ENCODE peak calls at places on chromosomes 6 and 20, in four cellular contexts. One of them, this sample, is unnamed.

GRCh38 chr6:106811088-106811686 is 163.3 kb downstream of the CD24 start:
- DNase-seq in A549: no peak
- DNase-seq in endothelial cell of umbilical vein: no peak
- DNase-seq in HepG2: no peak
- DNase-seq in this sample: no peak

GRCh38 chr20:13610205-13610604 is 28.5 kb downstream of the TASP1 start:
- DNase-seq in endothelial cell of umbilical vein: no peak
- DNase-seq in HepG2: peak; percentile 41
- DNase-seq in A549: peak; percentile 38
- DNase-seq in this sample: peak; percentile 57

GRCh38 chr6:39830444-39830843 is 38.3 kb downstream of the DAAM2 start:
- DNase-seq in A549: no peak
- DNase-seq in endothelial cell of umbilical vein: no peak
- DNase-seq in HepG2: no peak
- DNase-seq in this sample: no peak

GRCh38 chr6:89611666-89612065 is 26.9 kb downstream of the LYRM2 start:
- DNase-seq in HepG2: no peak
- DNase-seq in A549: no peak
- DNase-seq in endothelial cell of umbilical vein: no peak
- DNase-seq in this sample: no peak

GRCh38 chr6:132400641-132401119 is 595 bp downstream of the MOXD1 start:
- DNase-seq in endothelial cell of umbilical vein: no peak
- DNase-seq in A549: no peak
- DNase-seq in HepG2: no peak
- DNase-seq in this sample: no peak

GRCh38 chr6:111784423-111784822 is 88.8 kb downstream of the FYN start:
- DNase-seq in HepG2: no peak
- DNase-seq in endothelial cell of umbilical vein: peak; percentile 88
- DNase-seq in A549: no peak
- DNase-seq in this sample: peak; percentile 60

GRCh38 chr6:89675949-89676753 is 37.6 kb upstream of the LYRM2 start:
- DNase-seq in endothelial cell of umbilical vein: no peak
- DNase-seq in A549: no peak
- DNase-seq in HepG2: no peak
- DNase-seq in this sample: no peak

GRCh38 chr20:35478804-35479472 is 23.5 kb downstream of the CEP250 start:
- DNase-seq in endothelial cell of umbilical vein: no peak
- DNase-seq in A549: peak; percentile 26
- DNase-seq in HepG2: peak; percentile 77
- DNase-seq in this sample: peak; percentile 71

DNA sequence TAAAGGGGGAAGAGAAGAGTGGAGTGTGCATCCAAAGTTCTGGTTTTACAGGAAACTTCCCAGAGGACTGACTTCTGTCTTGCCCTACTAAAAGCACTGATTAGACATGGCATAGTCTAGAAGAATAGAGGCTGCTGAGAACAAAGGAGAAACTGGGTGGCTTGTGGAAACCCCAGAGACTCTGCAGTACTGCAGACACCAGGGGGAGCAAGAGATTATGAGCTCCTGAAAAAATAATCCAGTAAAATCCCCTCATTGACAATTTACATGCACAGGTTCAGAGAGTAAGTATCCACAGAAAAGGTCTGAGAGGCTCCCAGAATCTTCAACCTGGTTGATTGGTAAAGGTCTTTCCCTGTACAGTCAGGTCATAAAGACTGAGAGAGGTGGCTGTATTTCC is 48.7 kb upstream of the CLVS2 start:
- DNase-seq in endothelial cell of umbilical vein: peak; percentile 2
- DNase-seq in HepG2: no peak
- DNase-seq in A549: peak; percentile 1
- DNase-seq in this sample: peak; percentile 5
- TF ChIP-seq CTCF in endothelial cell of umbilical vein: peak; percentile 13
- TF ChIP-seq CTCF in HepG2: peak; percentile 45
- TF ChIP-seq CTCF in A549: no peak
- TF ChIP-seq CTCF in this sample: peak; percentile 27

DNA sequence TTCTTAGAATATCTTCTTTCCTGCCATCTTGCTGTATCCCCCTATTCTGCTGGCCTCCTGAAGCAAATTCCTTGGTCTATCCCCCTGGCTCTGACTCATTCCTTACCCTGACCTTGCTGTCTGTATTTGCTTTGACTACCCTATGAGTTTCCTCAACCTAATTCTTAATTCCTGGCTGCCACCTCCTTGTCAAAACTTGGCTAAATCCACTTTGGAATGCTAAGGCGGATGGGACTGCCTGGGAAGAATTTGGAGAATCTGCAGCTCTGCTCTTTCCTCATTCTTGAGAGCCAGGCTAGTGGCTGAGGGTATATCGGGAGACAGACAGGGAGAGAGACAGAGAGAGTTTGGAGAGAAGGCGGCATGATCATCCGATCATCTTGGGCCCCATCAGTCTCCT is 24.4 kb downstream of the CAP2 start:
- DNase-seq in endothelial cell of umbilical vein: no peak
- DNase-seq in A549: peak; percentile 83
- DNase-seq in HepG2: no peak
- DNase-seq in this sample: no peak
- H3K4me3 ChIP-seq in endothelial cell of umbilical vein: no peak overlapping the region
- H3K4me3 ChIP-seq in A549: peak overlapping the region; percentile 22
- H3K4me3 ChIP-seq in HepG2: no peak overlapping the region
- H3K4me3 ChIP-seq in this sample: no peak overlapping the region

DNA sequence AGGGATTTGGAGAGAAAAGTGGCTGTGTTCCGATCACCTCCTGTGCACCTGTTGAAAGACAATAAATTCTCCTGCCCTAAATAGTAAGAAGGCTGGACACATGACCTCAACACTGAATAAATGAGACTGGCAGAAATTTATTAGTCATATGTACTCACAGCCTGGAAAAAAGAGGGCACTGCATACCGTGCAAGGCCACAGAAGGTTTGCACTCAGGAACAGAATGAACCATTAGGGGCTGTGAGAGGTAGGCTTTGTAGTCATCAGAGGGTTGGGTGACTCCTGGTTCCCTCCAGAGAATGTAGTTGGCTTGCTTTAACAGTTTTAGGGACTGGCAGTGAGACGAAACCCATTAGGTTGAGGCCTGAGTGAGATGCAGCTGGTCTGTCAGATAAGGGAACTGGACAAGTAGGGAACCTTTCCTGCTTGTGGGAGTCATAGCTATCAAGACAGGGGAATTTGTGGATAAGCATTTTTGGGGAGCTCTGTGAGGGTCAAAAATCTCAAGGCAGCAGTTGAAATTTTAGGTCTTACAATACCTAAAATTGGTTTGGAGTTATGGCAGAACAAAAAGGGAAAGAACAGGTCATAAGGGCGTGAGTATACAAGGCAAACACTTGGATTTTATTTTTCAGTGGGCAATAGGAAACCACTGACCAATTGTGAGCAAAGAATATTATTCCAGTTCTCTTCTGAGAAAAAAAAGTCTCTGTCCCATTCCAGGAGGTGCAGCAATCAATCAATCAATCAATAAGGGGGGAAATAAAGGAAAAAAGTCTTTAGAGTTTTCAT is 67.9 kb upstream of the BTN3A2 start:
- DNase-seq in HepG2: no peak
- DNase-seq in A549: no peak
- DNase-seq in endothelial cell of umbilical vein: peak; percentile 33
- DNase-seq in this sample: no peak
- TF ChIP-seq MYC in HepG2: no peak
- TF ChIP-seq MYC in A549: no peak
- TF ChIP-seq MYC in endothelial cell of umbilical vein: no peak
- TF ChIP-seq MYC in this sample: no peak

DNA sequence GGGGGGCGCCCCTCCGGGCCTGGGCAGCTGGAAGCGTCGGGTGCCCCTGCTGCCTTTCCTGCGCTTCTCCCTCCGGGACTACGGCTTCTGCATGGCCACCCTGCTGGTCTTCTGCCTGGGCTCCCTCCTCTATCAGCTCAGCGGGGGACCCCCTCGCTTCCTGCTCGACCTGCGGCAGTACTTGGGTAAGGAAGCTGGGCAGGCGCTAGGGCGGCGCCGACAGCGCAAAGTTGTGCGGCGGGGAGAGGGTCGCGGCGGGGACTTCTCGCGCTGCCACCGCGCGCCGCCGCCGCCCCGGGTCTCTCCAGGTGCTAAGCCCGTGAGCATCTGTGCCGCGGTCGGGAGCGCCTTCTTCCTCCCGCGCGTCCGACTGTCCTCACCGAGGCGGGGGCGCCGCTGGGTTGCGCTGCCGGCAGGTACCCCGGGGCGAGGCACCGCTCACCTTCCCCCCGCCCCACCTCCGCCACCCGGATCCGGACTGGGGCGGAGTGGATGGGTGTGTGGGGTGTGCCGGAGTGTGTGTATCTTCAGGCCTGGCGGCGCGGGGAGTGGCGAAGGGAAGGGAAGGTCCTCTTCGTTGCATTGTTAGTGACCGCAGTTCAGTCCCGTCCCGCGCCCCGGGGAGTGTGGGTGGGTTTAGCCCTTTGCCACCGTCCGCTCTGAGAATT is 797 bp downstream of the UST start:
- DNase-seq in A549: peak; percentile 5
- DNase-seq in HepG2: no peak
- DNase-seq in endothelial cell of umbilical vein: peak; percentile 6
- DNase-seq in this sample: no peak
- TF ChIP-seq CTCF in A549: no peak
- TF ChIP-seq CTCF in HepG2: peak; percentile 3
- TF ChIP-seq CTCF in endothelial cell of umbilical vein: no peak
- TF ChIP-seq CTCF in this sample: no peak

GRCh38 chr20:31661625-31662371 is 24.1 kb downstream of the COX4I2 start:
- DNase-seq in HepG2: peak; percentile 76
- DNase-seq in endothelial cell of umbilical vein: peak; percentile 75
- DNase-seq in A549: peak; percentile 83
- DNase-seq in this sample: peak; percentile 77
- H3K4me3 ChIP-seq in HepG2: peak overlapping the region; percentile 66
- H3K4me3 ChIP-seq in endothelial cell of umbilical vein: no peak overlapping the region
- H3K4me3 ChIP-seq in A549: peak overlapping the region; percentile 32
- H3K4me3 ChIP-seq in this sample: peak overlapping the region; percentile 23

GRCh38 chr6:167420858-167421766 is 96.2 kb downstream of the TTLL2 start:
- DNase-seq in A549: peak; percentile 22
- DNase-seq in HepG2: peak; percentile 84
- DNase-seq in endothelial cell of umbilical vein: no peak
- DNase-seq in this sample: no peak
- TF ChIP-seq MYC in A549: no peak
- TF ChIP-seq MYC in HepG2: peak; percentile 87
- TF ChIP-seq MYC in endothelial cell of umbilical vein: no peak
- TF ChIP-seq MYC in this sample: no peak

DNA sequence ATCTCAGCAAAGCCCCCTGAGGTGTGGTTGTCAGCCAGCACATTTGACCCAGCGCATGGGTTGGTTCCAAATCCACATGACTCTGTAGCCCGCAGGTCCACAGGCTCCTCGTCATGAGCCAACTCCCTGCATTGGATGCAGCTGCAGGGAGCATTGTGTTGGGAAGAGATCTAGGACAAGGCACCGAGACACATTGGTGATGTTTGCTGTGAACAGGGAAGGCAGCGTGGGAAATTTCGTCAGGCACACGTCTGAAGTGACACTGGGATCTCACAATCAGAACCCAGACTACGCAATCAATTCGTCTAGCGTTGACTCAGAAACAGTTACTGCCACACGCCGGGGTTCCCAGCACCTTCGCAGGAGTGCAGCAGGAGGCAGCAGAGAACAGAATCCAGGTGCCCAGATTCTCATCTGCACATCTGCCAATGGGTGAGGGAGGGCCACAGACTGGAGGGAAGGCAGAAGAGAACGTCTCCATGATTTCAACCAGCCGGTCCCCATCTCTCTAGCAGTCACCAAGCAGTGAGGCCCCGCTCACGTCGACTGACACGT is 177.0 kb downstream of the TTLL2 start:
- DNase-seq in endothelial cell of umbilical vein: no peak
- DNase-seq in A549: peak; percentile 55
- DNase-seq in HepG2: peak; percentile 77
- DNase-seq in this sample: peak; percentile 15
- TF ChIP-seq CTCF in endothelial cell of umbilical vein: peak; percentile 6
- TF ChIP-seq CTCF in A549: peak; percentile 16
- TF ChIP-seq CTCF in HepG2: peak; percentile 93
- TF ChIP-seq CTCF in this sample: no peak

GRCh38 chr20:25035924-25036323 is 22.0 kb downstream of the ACSS1 start:
- DNase-seq in endothelial cell of umbilical vein: no peak
- DNase-seq in HepG2: no peak
- DNase-seq in A549: no peak
- DNase-seq in this sample: no peak
- H3K4me3 ChIP-seq in endothelial cell of umbilical vein: no peak overlapping the region
- H3K4me3 ChIP-seq in HepG2: no peak overlapping the region
- H3K4me3 ChIP-seq in A549: no peak overlapping the region
- H3K4me3 ChIP-seq in this sample: no peak overlapping the region

GRCh38 chr6:86306210-86306609 is 631.1 kb upstream of the HTR1E start:
- DNase-seq in HepG2: no peak
- DNase-seq in A549: no peak
- DNase-seq in endothelial cell of umbilical vein: no peak
- DNase-seq in this sample: no peak
- TF ChIP-seq MYC in HepG2: no peak
- TF ChIP-seq MYC in A549: no peak
- TF ChIP-seq MYC in endothelial cell of umbilical vein: no peak
- TF ChIP-seq MYC in this sample: no peak

This sample was measured in NB4.